ENCODE peak calls at places on chromosomes 16 and 17, in eight cellular contexts. Y, S, I, P, L, F, Q and E are unnamed samples. For H3K9me3 and H3K4me1, the result is how much of the 10 kb centered on the place peaks cover.

GRCh38 chr17:77185137-77185536 is 44.4 kb downstream of the SEC14L1 start:
- DNase-seq in P (no peak), Q (no peak), I (no peak), F (no peak), S (no peak), L (no peak), Y (no peak), E (no peak)

GRCh38 chr16:2953706-2954105 is 10.4 kb upstream of the KREMEN2 start:
- DNase-seq in Y (no peak), I (peak), Q (no peak), L (no peak), S (no peak), F (no peak), P (no peak), E (no peak)

GRCh38 chr17:69130627-69131293 is 10.9 kb downstream of the ABCA6 start:
- DNase-seq in Y (no peak), S (no peak), F (no peak), P (no peak), I (no peak), Q (no peak), L (no peak), E (no peak)

GRCh38 chr16:30354423-30355143 is 525 bp downstream of the CD2BP2 start:
- DNase-seq in I (no peak), L (no peak), S (peak), F (no peak), P (peak), Q (peak), Y (no peak), E (no peak)

GRCh38 chr16:78785218-78785617 is 685.8 kb downstream of the WWOX start:
- DNase-seq in S (no peak), Q (no peak), P (no peak), L (no peak), Y (no peak), F (no peak), I (no peak), E (no peak)

GRCh38 chr17:42255425-42255810 is 20.8 kb downstream of the STAT5B start:
- DNase-seq in I (no peak), P (no peak), S (no peak), Q (no peak), L (no peak), F (no peak), Y (no peak), E (no peak)

GRCh38 chr16:15682105-15682570 is 32.1 kb downstream of the NDE1 start:
- DNase-seq in Q (peak), P (peak), F (peak), L (no peak), S (peak), I (peak), Y (peak), E (no peak)

GRCh38 chr16:55703003-55704001 is 47.5 kb downstream of the SLC6A2 start:
- DNase-seq in Y (peak), S (peak), L (no peak), I (no peak), P (no peak), F (no peak), Q (peak), E (no peak)

GRCh38 chr17:44913676-44914075 is 1.6 kb downstream of the GFAP start:
- DNase-seq in I (no peak), L (no peak), S (no peak), Q (no peak), Y (no peak), P (no peak), F (no peak), E (no peak)
- H3K9me3 ChIP-seq in I (under half), L (under half), S (under half), Q (under half), Y (under half), P (under half), F (under half), E (under half)

DNA sequence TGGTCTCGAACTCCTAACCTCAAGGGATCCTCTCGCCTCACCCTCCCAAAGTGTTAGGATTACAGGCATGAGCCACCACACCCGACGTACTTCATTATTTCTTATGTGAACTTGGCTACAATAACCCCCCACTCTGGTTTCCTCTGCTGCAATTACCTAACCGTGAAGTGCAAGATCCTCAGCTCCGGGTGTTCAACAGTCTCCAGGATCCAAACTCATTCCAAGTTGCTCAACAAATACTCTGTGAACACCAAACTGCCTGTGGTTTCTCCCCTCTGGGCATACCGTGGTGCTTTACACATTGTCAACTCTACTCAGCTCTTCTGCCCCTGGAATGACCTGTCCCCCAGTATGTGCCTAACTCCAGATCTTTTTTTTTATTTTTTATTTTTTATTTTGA is 6.8 kb upstream of the SULT1A1 start:
- DNase-seq in S (no peak), I (peak), L (no peak), Q (no peak), P (no peak), F (no peak), Y (no peak), E (no peak)
- H3K4me1 ChIP-seq in S (under half), I (under half), L (under half), Q (under half), P (under half), F (under half), Y (under half), E (under half)

DNA sequence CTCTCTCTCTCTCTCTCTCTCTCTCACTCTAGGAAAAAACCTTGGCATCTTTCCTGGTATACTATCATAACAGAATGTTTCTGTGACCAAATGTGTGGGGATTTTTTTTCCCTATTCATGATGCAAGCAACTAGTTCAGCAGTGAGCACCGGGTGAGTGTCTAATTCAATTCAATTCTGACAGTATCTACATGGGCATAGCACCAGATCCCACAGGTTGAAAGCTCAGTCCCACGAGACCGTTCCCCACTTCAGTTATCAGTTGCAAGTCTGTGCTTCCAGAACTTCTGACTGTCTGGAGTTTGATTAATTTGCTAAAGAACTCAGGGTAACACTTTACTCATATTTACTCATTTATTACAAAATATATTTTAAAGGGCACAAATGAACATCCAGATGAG is 504.3 kb upstream of the CDH8 start:
- DNase-seq in P (no peak), I (no peak), L (no peak), Q (no peak), S (no peak), Y (no peak), F (no peak), E (no peak)
- H3K9me3 ChIP-seq in P (under half), I (under half), L (under half), Q (under half), S (under half), Y (under half), F (under half), E (under half)

GRCh38 chr17:17055286-17056166 is 13.3 kb downstream of the MPRIP start:
- DNase-seq in Q (no peak), S (no peak), I (peak), Y (no peak), L (no peak), P (peak), F (peak), E (no peak)
- H3K4me1 ChIP-seq in Q (under half), S (under half), I (under half), Y (half or more), L (half or more), P (half or more), F (half or more), E (half or more)

DNA sequence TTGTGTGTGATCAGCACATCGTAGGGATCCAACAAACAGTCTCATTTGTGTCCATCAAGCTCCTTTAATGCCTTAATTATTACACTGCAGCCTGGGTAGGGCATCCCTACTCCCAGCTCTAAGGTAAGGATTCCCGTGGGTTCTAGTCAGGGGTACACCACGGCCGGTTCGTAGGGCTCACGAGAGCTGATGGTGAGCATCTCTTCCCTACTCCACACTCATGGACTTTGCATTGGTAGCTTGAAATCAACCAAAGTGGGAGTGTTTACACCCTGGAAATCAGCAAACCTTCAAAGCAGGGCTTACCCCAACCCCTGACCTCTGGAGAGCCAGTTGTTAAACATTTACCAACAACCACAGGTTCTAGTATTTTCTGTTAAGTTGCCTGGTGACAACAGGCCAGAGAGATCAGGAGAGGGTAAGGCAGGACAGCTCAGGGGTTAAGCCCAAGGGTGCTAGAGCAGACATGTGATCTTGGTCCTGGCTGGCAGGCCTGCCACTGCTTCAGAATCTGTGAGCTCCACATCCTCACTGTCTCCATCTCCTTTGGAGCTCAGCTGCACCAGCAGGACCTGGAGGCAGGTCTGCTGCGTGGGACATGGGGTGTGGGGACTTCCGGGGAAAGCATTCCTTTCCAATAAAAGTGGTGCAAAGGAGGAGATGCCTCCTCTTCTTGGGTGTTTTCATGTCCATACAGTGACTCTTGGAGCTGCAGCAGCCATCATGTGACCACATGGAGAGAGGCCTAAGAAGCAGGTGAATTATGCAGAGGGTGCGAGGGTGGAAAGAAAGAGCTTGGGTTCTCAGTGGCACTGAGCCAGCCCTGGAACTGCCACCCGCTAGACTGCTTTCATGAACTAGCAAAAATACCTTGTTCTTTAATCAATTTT is 36.1 kb upstream of the ZCCHC14 start:
- DNase-seq in P (no peak), Y (no peak), L (no peak), F (no peak), S (no peak), I (no peak), Q (no peak), E (no peak)
- H3K9me3 ChIP-seq in P (under half), Y (under half), L (under half), F (under half), S (under half), I (under half), Q (under half), E (under half)

GRCh38 chr17:3962217-3963069 is 1.8 kb downstream of the ATP2A3 start:
- DNase-seq in F (no peak), P (no peak), Y (no peak), Q (no peak), I (no peak), L (no peak), S (no peak), E (no peak)
- H3K4me1 ChIP-seq in F (half or more), P (under half), Y (half or more), Q (under half), I (under half), L (half or more), S (under half), E (under half)